ENCODE peak calls at places on chromosome 4, in seven cellular contexts. H is Karpas-422, I is cardiac muscle cell, X is mesendoderm, G is aorta, E is neuronal stem cell, N is body of pancreas. K is an unnamed sample.

GRCh38 chr4:138241281-138242075 is 671 bp downstream of the SLC7A11 start:
- DNase-seq in N (peak; percentile 51), H (no peak), G (no peak), I (no peak), E (no peak), X (no peak), K (peak; percentile 37)

GRCh38 chr4:143559757-143560147 is 46.2 kb downstream of the SMARCA5 start:
- DNase-seq in N (no peak), H (peak; percentile 71), I (no peak), G (no peak), E (no peak), X (no peak), K (no peak)

GRCh38 chr4:54929459-54929858 is 195.9 kb downstream of the KDR start:
- DNase-seq in H (no peak), X (no peak), I (no peak), G (no peak), N (no peak), E (no peak), K (no peak)

GRCh38 chr4:129598582-129598981 is 502.6 kb downstream of the C4orf33 start:
- DNase-seq in H (no peak), E (no peak), N (no peak), G (no peak), X (no peak), I (no peak), K (no peak)

GRCh38 chr4:27048350-27049100 is 187.9 kb downstream of the STIM2 start:
- DNase-seq in N (no peak), X (peak; percentile 25), E (peak; percentile 23), I (peak; percentile 47), H (peak; percentile 69), G (no peak), K (peak; percentile 4)

GRCh38 chr4:98720871-98721480 is 62.6 kb upstream of the TSPAN5 start:
- DNase-seq in N (no peak), X (no peak), H (no peak), E (no peak), G (no peak), I (no peak), K (peak; percentile 81)

GRCh38 chr4:156475322-156475721 is 496.3 kb downstream of the PDGFC start:
- DNase-seq in I (no peak), E (no peak), H (peak; percentile 55), G (no peak), X (peak; percentile 27), N (no peak), K (no peak)

GRCh38 chr4:6687947-6688878 is 5.5 kb upstream of the S100P start:
- DNase-seq in N (no peak), G (no peak), X (peak; percentile 49), I (no peak), E (no peak), H (no peak), K (peak; percentile 48)

GRCh38 chr4:164508836-164509235 is 245.1 kb upstream of the SMIM31 start:
- DNase-seq in N (no peak), G (no peak), H (no peak), I (no peak), X (no peak), E (no peak), K (no peak)

GRCh38 chr4:110087116-110087708 is 111.2 kb downstream of the ELOVL6 start:
- DNase-seq in H (no peak), I (no peak), X (no peak), G (no peak), E (no peak), N (no peak), K (no peak)

DNA sequence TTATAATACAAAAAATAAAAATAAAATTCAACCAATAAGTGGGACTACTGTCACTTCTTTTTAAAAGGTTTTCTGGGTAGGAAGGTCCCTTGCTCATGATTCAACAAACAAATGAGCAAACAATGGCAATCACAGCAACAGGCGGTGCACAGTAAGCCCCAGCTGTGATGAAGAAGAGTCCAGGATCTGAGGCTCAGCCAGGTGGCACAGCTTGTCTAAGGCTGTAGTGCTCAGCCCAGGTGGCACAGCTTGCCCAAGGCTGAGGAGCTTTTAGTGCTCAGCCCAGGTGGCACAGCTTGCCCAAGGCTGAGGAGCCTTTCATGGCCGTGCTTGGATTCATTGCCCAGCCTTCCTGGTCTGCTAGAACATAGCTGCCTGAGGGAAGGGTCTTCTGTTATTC is 75.0 kb downstream of the ZFYVE28 start:
- DNase-seq in X (no peak), G (no peak), I (no peak), E (no peak), H (no peak), N (no peak), K (no peak)
- H3K27ac ChIP-seq in X (no peak overlapping the region), G (no peak overlapping the region), I (no peak overlapping the region), E (no peak overlapping the region), H (no peak overlapping the region), N (no peak overlapping the region), K (no peak overlapping the region)

GRCh38 chr4:1246901-1247810 is 1.8 kb downstream of the CTBP1 start:
- DNase-seq in I (peak; percentile 32), E (no peak), G (peak; percentile 47), H (peak; percentile 62), N (peak; percentile 35), X (peak; percentile 13), K (no peak)

GRCh38 chr4:1244978-1245471 is 3.9 kb downstream of the CTBP1 start:
- DNase-seq in G (no peak), I (no peak), E (no peak), H (no peak), X (no peak), N (peak; percentile 29), K (no peak)

GRCh38 chr4:1247811-1248261 is 1.1 kb downstream of the CTBP1 start:
- DNase-seq in E (peak; percentile 17), I (peak; percentile 62), X (no peak), H (peak; percentile 79), N (no peak), G (no peak), K (no peak)

GRCh38 chr4:1245481-1246051 is 3.4 kb downstream of the CTBP1 start:
- DNase-seq in E (no peak), N (peak; percentile 89), H (no peak), X (no peak), I (no peak), G (peak; percentile 48), K (no peak)

DNA sequence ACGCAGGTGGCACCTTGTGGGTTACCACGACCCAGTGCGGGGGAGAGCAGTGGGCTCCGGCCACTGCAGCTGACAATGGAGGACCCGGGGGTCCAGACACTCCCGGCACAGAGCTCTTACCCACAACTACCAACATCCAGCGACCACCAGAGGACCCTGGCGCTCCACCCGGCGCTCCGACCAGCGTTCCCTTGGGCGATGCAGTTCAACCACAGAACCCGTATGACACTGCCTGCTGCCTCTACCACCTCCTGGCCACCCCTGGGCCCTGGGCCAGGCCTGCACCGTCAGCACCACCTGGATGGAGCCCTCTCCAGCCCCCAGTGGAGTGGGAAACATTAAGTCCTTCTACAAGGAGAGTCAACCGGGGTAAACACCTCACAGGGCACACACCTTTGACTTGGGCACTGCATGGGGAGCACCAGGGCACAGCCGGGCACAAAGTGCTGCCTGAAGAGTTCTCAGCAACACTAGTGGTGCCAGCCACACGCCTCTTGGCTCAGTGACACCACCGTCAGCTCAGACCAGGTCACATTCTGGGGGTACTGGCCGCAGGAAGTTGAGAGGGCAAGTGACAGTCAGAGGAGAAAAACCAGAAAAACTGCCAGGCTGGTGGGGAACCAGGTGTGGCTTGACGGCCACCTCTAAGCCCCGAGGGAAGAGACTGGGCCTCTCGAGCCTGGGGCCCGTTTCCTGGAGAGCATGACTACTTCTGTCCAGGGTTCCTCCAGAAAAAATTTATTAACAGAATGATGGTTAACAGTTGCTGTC is 2.6 kb downstream of the CTBP1 start:
- DNase-seq in H (peak; percentile 72), I (no peak), X (no peak), E (no peak), N (peak; percentile 70), G (peak; percentile 46), K (peak; percentile 70)
- H3K27ac ChIP-seq in H (no peak overlapping the region), I (no peak overlapping the region), X (no peak overlapping the region), E (no peak overlapping the region), N (peak overlapping the region; percentile 96), G (no peak overlapping the region), K (peak overlapping the region; percentile 24)

DNA sequence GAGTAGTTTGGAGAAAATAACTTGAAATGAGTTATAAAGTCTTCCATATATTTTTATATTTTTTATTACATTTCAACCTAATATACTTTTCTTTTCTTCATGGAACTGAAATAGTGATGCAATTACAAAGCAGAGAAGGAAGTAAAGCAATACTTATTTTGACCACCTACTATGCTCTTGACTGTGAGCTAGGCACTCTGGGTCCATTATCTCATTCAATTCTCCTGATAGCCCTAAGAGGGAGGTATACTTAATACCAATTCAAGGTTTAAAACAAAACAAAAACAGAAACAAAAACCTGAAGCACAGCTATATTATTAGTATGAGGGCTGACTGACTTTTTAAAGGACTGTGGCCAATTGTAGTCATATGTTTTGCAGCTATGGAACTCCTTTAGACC is 193.5 kb downstream of the MAD2L1 start:
- DNase-seq in E (no peak), H (no peak), N (no peak), X (peak; percentile 25), G (no peak), I (no peak), K (no peak)
- H3K27ac ChIP-seq in E (no peak overlapping the region), H (no peak overlapping the region), N (peak overlapping the region; percentile 33), X (no peak overlapping the region), G (no peak overlapping the region), I (no peak overlapping the region), K (no peak overlapping the region)

DNA sequence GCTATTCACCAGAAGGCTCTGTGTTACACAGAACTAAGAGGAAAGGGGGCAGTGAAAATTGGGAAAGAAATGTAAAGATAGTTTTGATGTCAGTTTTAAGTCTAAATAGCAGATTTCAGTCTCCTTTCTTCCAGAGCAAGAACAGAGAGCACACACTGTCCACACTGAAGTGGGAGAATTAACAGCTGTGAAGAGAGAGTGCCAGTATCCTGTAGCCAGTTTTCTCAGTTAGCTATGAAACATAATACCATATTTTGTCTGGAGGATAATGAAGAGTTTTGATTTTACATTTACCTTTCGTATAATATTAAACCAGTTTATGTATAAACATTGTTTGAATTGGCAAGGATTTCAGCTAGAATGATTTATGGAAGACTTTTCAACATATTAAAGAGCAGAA is 35.1 kb downstream of the FBXO8 start:
- DNase-seq in X (no peak), N (no peak), G (no peak), H (no peak), E (no peak), I (no peak), K (no peak)
- H3K27ac ChIP-seq in X (no peak overlapping the region), N (peak overlapping the region; percentile 36), G (no peak overlapping the region), H (no peak overlapping the region), E (no peak overlapping the region), I (no peak overlapping the region), K (no peak overlapping the region)

DNA sequence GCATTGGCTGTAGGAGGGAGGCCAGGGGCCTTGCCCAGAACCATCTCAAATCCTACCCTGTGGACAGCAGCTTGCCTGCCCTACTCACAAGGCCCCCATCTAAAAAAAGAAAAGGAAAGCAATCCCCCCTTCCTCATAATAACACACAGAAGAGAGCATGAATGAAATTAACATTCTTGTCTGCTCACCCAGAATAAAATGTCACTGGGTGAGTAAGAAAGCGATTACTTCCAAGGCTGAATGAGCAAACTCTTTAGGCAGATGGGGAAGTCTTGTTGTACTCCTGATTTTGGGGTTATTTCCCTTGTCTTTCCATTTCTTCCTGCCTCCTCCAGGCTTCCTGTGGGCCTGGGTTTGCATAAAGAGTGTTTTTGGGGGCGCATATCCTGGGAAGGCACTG is 248.2 kb upstream of the GATB start:
- DNase-seq in H (no peak), I (no peak), E (peak; percentile 54), N (no peak), X (no peak), G (no peak), K (no peak)
- H3K27ac ChIP-seq in H (no peak overlapping the region), I (no peak overlapping the region), E (peak overlapping the region; percentile 74), N (no peak overlapping the region), X (no peak overlapping the region), G (no peak overlapping the region), K (no peak overlapping the region)

GRCh38 chr4:16029886-16030285 is 53.9 kb downstream of the PROM1 start:
- DNase-seq in X (peak; percentile 71), N (no peak), H (no peak), I (no peak), G (no peak), E (no peak), K (no peak)
- H3K27ac ChIP-seq in X (no peak overlapping the region), N (no peak overlapping the region), H (no peak overlapping the region), I (no peak overlapping the region), G (no peak overlapping the region), E (no peak overlapping the region), K (no peak overlapping the region)

K was measured in PC-9.